ENCODE peak calls at places on chromosomes 13 and 19, in five cellular contexts. P, F, B, X and N are unnamed samples.

GRCh38 chr13:107203146-107203847 is 635.4 kb upstream of the ARGLU1 start:
- DNase-seq in B (no peak), P (no peak), F (no peak), X (no peak), N (no peak)

GRCh38 chr13:107373551-107373950 is 805.6 kb upstream of the ARGLU1 start:
- DNase-seq in B (no peak), F (no peak), P (peak), X (peak), N (peak)

GRCh38 chr19:32873560-32873959 is 4.0 kb upstream of the SLC7A9 start:
- DNase-seq in P (no peak), X (no peak), B (peak), F (no peak), N (no peak)

GRCh38 chr19:4059931-4060620 is 6.6 kb downstream of the ZBTB7A start:
- DNase-seq in X (no peak), F (no peak), B (no peak), P (no peak), N (no peak)

GRCh38 chr19:29804493-29804892 is 7.3 kb upstream of the CCNE1 start:
- DNase-seq in B (no peak), P (no peak), X (no peak), F (no peak), N (no peak)

GRCh38 chr13:98214707-98215106 is 37.6 kb upstream of the RNF113B start:
- DNase-seq in P (no peak), B (no peak), F (no peak), X (no peak), N (no peak)

GRCh38 chr19:44702551-44703176 is 3.7 kb downstream of the CEACAM16 start:
- DNase-seq in X (no peak), F (no peak), B (no peak), P (no peak), N (no peak)

GRCh38 chr19:2354670-2355069 is 5.4 kb upstream of the TMPRSS9 start:
- DNase-seq in X (no peak), P (no peak), F (no peak), B (no peak), N (no peak)

GRCh38 chr13:75705395-75705794 is 69.3 kb downstream of the LMO7 start:
- DNase-seq in X (no peak), P (peak), B (no peak), F (no peak), N (no peak)

GRCh38 chr19:29482855-29483640 is 42.7 kb upstream of the VSTM2B start:
- DNase-seq in B (peak), F (no peak), X (no peak), P (no peak), N (no peak)

GRCh38 chr13:52070929-52071523 is 46.5 kb downstream of the UTP14C start:
- DNase-seq in X (no peak), B (no peak), F (no peak), P (peak), N (no peak)

GRCh38 chr13:34162545-34162936 is 344.6 kb downstream of the RFC3 start:
- DNase-seq in X (no peak), F (no peak), B (no peak), P (peak), N (no peak)

GRCh38 chr13:105441406-105441805 is 1094.1 kb downstream of the EFNB2 start:
- DNase-seq in P (peak), F (no peak), B (no peak), X (no peak), N (no peak)

GRCh38 chr19:45200614-45201013 is 22.0 kb downstream of the BLOC1S3 start:
- DNase-seq in B (peak), X (no peak), F (no peak), P (peak), N (peak)

GRCh38 chr13:30906411-30906990 is 430 bp downstream of the MEDAG start:
- DNase-seq in F (no peak), X (no peak), P (no peak), B (no peak), N (no peak)

GRCh38 chr13:99974939-99975561 is 3.5 kb upstream of the ZIC5 start:
- DNase-seq in B (peak), P (no peak), F (no peak), X (no peak), N (no peak)

GRCh38 chr19:4474504-4475136 is 2.5 kb downstream of the HDGFL2 start:
- DNase-seq in F (no peak), B (no peak), P (peak), X (no peak), N (no peak)

GRCh38 chr19:48608798-48609263 is 2.3 kb downstream of the SPACA4 start:
- DNase-seq in X (no peak), P (peak), B (no peak), F (no peak), N (no peak)

GRCh38 chr19:48292798-48293197 is 22.9 kb downstream of the ZNF114 start:
- DNase-seq in P (peak), X (no peak), B (no peak), F (no peak), N (peak)

GRCh38 chr13:18993884-18994660 is 187.6 kb downstream of the TUBA3C start:
- DNase-seq in F (no peak), B (no peak), P (no peak), X (no peak), N (no peak)

GRCh38 chr19:6204866-6205723 is 69.6 kb downstream of the ACSBG2 start:
- DNase-seq in X (no peak), B (no peak), P (no peak), F (no peak), N (no peak)

GRCh38 chr13:53778937-53779336 is 750.3 kb downstream of the OLFM4 start:
- DNase-seq in B (no peak), F (no peak), X (no peak), P (no peak), N (no peak)

GRCh38 chr13:53775807-53776206 is 747.2 kb downstream of the OLFM4 start:
- DNase-seq in F (no peak), B (no peak), P (no peak), X (no peak), N (no peak)
- TF ChIP-seq CTCF in F (no peak), B (no peak), P (no peak), X (no peak), N (no peak)

DNA sequence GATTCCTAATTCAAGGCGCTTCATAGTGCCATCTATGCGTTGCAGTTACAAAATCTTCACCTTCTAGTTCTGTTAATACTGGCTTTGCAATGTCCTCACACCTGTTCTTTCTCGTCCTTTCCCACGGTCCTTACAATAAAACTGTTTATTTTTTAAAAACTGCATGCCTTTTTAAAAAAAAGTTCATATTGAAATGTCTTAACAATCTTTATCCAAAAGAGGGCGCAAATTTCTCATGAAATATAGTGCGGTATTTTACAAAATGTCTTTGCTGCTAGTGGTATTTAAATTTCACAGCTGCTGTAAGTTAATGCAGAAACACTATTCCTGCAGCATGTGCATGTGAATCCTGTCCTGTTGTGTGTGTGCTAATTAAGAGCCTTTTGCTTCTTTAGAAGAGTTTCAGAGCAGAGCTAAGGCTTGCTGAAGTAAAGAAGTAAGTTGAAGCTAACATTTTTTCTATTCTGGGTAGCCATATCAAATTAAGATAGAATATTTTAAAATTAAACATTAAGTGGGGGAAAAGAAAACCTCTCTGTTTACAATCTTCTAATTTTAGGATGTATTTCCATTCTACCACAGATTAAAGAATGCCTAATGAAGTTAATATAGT is 15.8 kb upstream of the CLDN10 start:
- DNase-seq in F (no peak), B (no peak), P (peak), X (no peak), N (no peak)
- TF ChIP-seq CTCF in F (no peak), B (peak), P (peak), X (peak), N (peak)

DNA sequence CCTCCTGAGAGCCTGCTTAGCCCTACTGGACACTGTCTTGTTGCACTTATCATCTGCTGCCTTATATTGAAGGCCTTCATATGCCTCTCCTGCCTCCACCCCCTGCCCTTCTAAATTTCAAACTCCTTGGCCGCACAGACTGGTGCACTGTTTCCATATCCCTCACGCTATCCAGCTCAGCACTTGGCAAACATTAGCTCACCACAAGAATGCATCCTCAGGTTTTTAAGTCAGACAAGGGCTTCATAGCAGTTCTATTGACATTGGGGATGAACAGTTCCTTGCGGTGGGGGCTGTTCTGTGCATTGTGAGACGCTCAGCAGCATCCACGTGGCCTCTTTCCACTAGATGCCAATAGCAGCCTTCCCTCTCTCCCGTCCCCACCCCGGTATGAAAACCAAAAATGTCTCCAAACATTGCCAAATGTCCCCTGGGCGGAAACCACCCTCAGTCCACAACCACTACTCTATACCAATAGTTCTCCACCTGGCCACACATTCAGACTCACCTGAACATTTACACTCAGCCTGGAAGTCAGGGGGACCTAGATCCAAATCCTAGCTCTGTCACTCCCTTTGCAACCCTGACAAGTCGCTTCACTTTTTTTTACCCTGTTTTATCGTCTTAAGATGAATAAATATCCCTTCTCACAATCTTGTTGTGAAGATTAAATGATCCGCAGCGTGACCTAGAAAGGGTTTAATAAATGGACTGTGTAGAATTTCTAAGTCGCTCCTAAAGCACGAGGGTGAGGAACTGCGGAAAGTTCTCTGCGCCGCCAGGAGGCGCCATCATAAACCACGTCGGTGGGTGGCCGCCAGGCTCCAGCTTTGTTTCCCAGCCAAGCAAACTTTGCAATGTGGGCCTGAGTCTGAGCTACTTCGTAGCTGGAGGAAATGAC is 3.6 kb upstream of the CEACAM3 start:
- DNase-seq in X (no peak), F (no peak), B (no peak), P (peak), N (peak)
- TF ChIP-seq CTCF in X (peak), F (no peak), B (peak), P (peak), N (peak)

GRCh38 chr19:53079313-53079924 is 23.8 kb downstream of the ZNF160 start:
- DNase-seq in F (no peak), B (no peak), P (no peak), X (no peak), N (no peak)

GRCh38 chr19:53078668-53079067 is 24.6 kb downstream of the ZNF160 start:
- DNase-seq in F (no peak), X (no peak), P (no peak), B (no peak), N (no peak)

GRCh38 chr19:53082929-53083328 is 20.3 kb downstream of the ZNF160 start:
- DNase-seq in F (no peak), B (no peak), X (no peak), P (no peak), N (no peak)

GRCh38 chr19:53076984-53077383 is 26.2 kb downstream of the ZNF160 start:
- DNase-seq in F (no peak), X (no peak), B (no peak), P (peak), N (no peak)
- TF ChIP-seq CTCF in F (peak), X (peak), B (peak), P (peak), N (peak)

GRCh38 chr19:10076535-10076934 is 9.6 kb upstream of the SHFL start:
- DNase-seq in B (no peak), P (no peak), F (no peak), X (no peak), N (no peak)

GRCh38 chr19:10070730-10071446 is 15.2 kb upstream of the SHFL start:
- DNase-seq in P (no peak), B (no peak), X (no peak), F (no peak), N (no peak)

GRCh38 chr19:10078329-10078728 is 7.8 kb upstream of the SHFL start:
- DNase-seq in P (no peak), B (no peak), X (no peak), F (no peak), N (no peak)

GRCh38 chr19:10079031-10079453 is 7.1 kb upstream of the SHFL start:
- DNase-seq in X (no peak), P (no peak), B (no peak), F (no peak), N (no peak)

DNA sequence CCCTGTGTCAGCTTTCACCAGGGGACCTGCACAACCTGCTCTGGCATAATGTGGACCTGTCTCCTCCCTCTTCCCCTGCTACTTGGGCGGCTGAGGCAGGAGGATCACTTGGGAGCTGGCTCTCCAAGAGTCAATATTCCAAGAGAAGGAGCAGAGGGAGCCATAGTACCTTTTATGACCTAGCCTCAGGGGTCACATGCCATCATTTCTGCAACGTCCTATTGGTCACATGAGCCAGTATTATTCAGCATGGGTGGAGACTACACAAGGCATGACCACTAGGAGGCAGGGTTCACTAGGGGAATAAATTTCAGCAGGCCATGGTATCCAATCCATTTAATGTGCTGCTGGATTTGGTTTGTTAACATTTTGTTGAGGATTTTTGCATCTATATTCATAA is 12.0 kb upstream of the SHFL start:
- DNase-seq in X (no peak), P (peak), F (no peak), B (no peak), N (no peak)
- TF ChIP-seq CTCF in X (peak), P (peak), F (no peak), B (peak), N (peak)

DNA sequence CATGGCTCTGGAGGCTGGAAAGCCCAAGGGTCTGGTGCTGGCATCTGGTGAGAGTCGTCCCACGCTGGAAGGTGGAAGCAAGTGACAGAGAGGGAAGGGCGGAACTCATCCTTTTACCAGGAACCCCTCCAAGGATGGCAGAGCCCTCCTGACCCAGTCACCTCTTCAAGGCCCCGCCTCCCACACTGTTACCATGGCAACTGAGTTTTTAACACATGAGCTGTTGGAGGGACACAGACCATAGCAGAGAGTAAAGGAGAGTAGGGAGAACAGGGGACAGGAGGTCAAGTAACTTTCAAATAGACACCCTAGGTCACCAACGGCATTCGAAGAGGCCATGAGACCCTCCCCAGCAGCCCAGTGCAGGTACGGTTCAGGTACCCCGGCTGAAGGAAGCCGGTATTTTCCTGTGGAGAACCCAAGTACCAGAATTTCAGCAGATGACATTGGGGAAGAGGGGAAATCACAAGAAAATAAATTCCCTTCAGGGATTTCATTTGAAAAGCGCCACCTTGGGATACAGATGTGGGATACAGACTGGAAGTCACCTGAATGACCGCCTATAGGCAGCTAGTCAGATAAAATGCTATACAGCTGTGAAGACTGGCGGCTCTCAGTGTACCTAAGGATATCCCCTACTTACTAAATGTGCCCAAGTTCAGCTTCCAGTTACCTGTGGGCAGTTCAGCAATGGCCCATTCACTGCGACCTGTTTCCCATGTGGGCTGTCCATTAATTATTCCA is 8.0 kb downstream of the IL17D start:
- DNase-seq in F (no peak), X (no peak), P (peak), B (no peak), N (no peak)
- TF ChIP-seq CTCF in F (no peak), X (no peak), P (no peak), B (peak), N (no peak)

GRCh38 chr19:49812997-49813861 is at the start of gene FUZ:
- DNase-seq in F (peak), B (peak), X (peak), P (peak), N (peak)
- TF ChIP-seq CTCF in F (peak), B (peak), X (peak), P (no peak), N (peak)

GRCh38 chr13:45180713-45181601 is 19.9 kb downstream of the KCTD4 start:
- DNase-seq in P (no peak), F (no peak), B (no peak), X (no peak), N (no peak)
- TF ChIP-seq CTCF in P (no peak), F (no peak), B (no peak), X (no peak), N (no peak)

GRCh38 chr13:43894438-43894837 is 14.7 kb downstream of the LACC1 start:
- DNase-seq in B (no peak), F (no peak), X (no peak), P (peak), N (no peak)
- TF ChIP-seq CTCF in B (peak), F (no peak), X (peak), P (no peak), N (no peak)